ENCODE peak calls at places on chromosomes 5 and 9, in five cellular contexts. W is body of pancreas, D is H9, A is Panc1, G is lower lobe of right lung. K is an unnamed sample.

GRCh38 chr9:14158911-14159310 is 155.0 kb downstream of the NFIB start:
- DNase-seq in D (no peak), A (no peak), G (no peak), W (no peak), K (no peak)

GRCh38 chr5:136123236-136123768 is 9.3 kb upstream of the SMAD5 start:
- DNase-seq in G (no peak), A (peak; percentile 86), D (no peak), W (peak; percentile 48), K (no peak)

GRCh38 chr9:86695904-86696424 is 251.3 kb downstream of the GAS1 start:
- DNase-seq in D (no peak), A (no peak), W (no peak), G (no peak), K (no peak)

GRCh38 chr5:66958984-66959641 is 237.5 kb downstream of the CD180 start:
- DNase-seq in A (no peak), D (peak; percentile 36), G (peak; percentile 57), W (peak; percentile 12), K (peak; percentile 24)

GRCh38 chr5:29077451-29077850 is 2039.1 kb upstream of the CDH9 start:
- DNase-seq in G (no peak), A (peak; percentile 2), D (no peak), W (no peak), K (no peak)

GRCh38 chr5:83227611-83228010 is 150.3 kb downstream of the XRCC4 start:
- DNase-seq in D (no peak), W (no peak), A (no peak), G (no peak), K (no peak)

GRCh38 chr9:20844916-20845315 is 160.9 kb downstream of the FOCAD start:
- DNase-seq in A (no peak), D (no peak), W (no peak), G (no peak), K (no peak)

GRCh38 chr9:91611582-91611981 is 187.9 kb upstream of the NFIL3 start:
- DNase-seq in G (no peak), A (no peak), W (no peak), D (no peak), K (no peak)

GRCh38 chr9:131837316-131837715 is 97.4 kb upstream of the RAPGEF1 start:
- DNase-seq in W (peak; percentile 30), D (peak; percentile 67), G (no peak), A (no peak), K (peak; percentile 65)

GRCh38 chr5:132854301-132854700 is 12.0 kb downstream of the GDF9 start:
- DNase-seq in A (no peak), W (no peak), D (no peak), G (no peak), K (no peak)

GRCh38 chr9:36092014-36092413 is 44.5 kb upstream of the GLIPR2 start:
- DNase-seq in D (no peak), W (no peak), A (no peak), G (no peak), K (no peak)

GRCh38 chr5:164637931-164638521 is 1132.6 kb downstream of the MAT2B start:
- DNase-seq in W (no peak), D (no peak), G (no peak), A (no peak), K (no peak)

GRCh38 chr5:10319202-10319851 is 11.6 kb upstream of the CMBL start:
- DNase-seq in W (no peak), D (no peak), A (no peak), G (no peak), K (no peak)

GRCh38 chr9:69582544-69583297 is 89.5 kb downstream of the APBA1 start:
- DNase-seq in A (no peak), G (no peak), D (peak; percentile 35), W (no peak), K (peak; percentile 66)

GRCh38 chr5:178319541-178320041 is 87.0 kb upstream of the PHYKPL start:
- DNase-seq in D (no peak), W (no peak), G (peak; percentile 47), A (no peak), K (no peak)

GRCh38 chr9:97804059-97804365 is 49.0 kb upstream of the FOXE1 start:
- DNase-seq in A (no peak), W (no peak), G (no peak), D (no peak), K (peak; percentile 31)

GRCh38 chr5:15914603-15915002 is 265.0 kb downstream of the MARCHF11 start:
- DNase-seq in W (no peak), A (no peak), D (no peak), G (no peak), K (no peak)

GRCh38 chr5:95530441-95530840 is 24.3 kb downstream of the SKIC3 start:
- DNase-seq in G (no peak), D (no peak), W (no peak), A (peak; percentile 36), K (no peak)

GRCh38 chr5:50767588-50767987 is 101.2 kb downstream of the PARP8 start:
- DNase-seq in A (no peak), G (no peak), W (no peak), D (no peak), K (no peak)

GRCh38 chr5:104297076-104297475 is 734.5 kb upstream of the NUDT12 start:
- DNase-seq in D (no peak), G (no peak), A (no peak), W (no peak), K (no peak)

GRCh38 chr5:78113689-78114088 is 180.8 kb downstream of the AP3B1 start:
- DNase-seq in W (no peak), G (no peak), D (no peak), A (no peak), K (no peak)

GRCh38 chr9:93520523-93520922 is 55.9 kb upstream of the PHF2 start:
- DNase-seq in G (no peak), A (no peak), W (no peak), D (no peak), K (no peak)

GRCh38 chr5:115309751-115310370 is 13.4 kb upstream of the CCDC112 start:
- DNase-seq in W (no peak), G (no peak), D (no peak), A (peak; percentile 38), K (no peak)

GRCh38 chr5:140322751-140323731 is 20.1 kb upstream of the PFDN1 start:
- DNase-seq in G (no peak), W (peak; percentile 82), D (no peak), A (no peak), K (peak; percentile 34)

GRCh38 chr5:50807661-50808060 is 141.2 kb downstream of the PARP8 start:
- DNase-seq in A (no peak), W (no peak), G (no peak), D (no peak), K (no peak)

GRCh38 chr5:174892742-174893141 is 168.4 kb downstream of the MSX2 start:
- DNase-seq in D (no peak), A (no peak), G (no peak), W (no peak), K (no peak)

GRCh38 chr9:81489048-81489447 is 200.3 kb downstream of the TLE1 start:
- DNase-seq in G (no peak), A (no peak), D (no peak), W (no peak), K (no peak)

GRCh38 chr5:66498791-66499207 is 97.4 kb upstream of the MAST4 start:
- DNase-seq in D (no peak), W (no peak), G (no peak), A (no peak), K (peak; percentile 20)

GRCh38 chr9:97284798-97285197 is 22.7 kb upstream of the CCDC180 start:
- DNase-seq in G (no peak), A (no peak), W (no peak), D (no peak), K (no peak)

GRCh38 chr5:84191296-84191695 is 193.4 kb downstream of the EDIL3 start:
- DNase-seq in W (peak; percentile 12), G (no peak), D (no peak), A (no peak), K (no peak)

GRCh38 chr9:16514131-16514530 is 356.3 kb downstream of the BNC2 start:
- DNase-seq in A (no peak), W (no peak), G (no peak), D (peak; percentile 44), K (no peak)

GRCh38 chr9:16515207-16515606 is 355.3 kb downstream of the BNC2 start:
- DNase-seq in W (no peak), G (no peak), D (peak; percentile 46), A (no peak), K (peak; percentile 44)

GRCh38 chr9:16519001-16519400 is 351.5 kb downstream of the BNC2 start:
- DNase-seq in G (no peak), D (peak; percentile 46), W (no peak), A (no peak), K (no peak)

GRCh38 chr9:16516887-16517286 is 353.6 kb downstream of the BNC2 start:
- DNase-seq in W (no peak), A (no peak), D (no peak), G (no peak), K (no peak)

GRCh38 chr9:16515879-16516289 is 354.6 kb downstream of the BNC2 start:
- DNase-seq in A (no peak), G (no peak), D (peak; percentile 81), W (no peak), K (no peak)
- H3K27ac ChIP-seq in A (no peak overlapping the region), G (no peak overlapping the region), D (peak overlapping the region; percentile 24), W (no peak overlapping the region), K (no peak overlapping the region)

GRCh38 chr9:137750007-137750406 is 127.6 kb upstream of the CACNA1B start:
- DNase-seq in W (no peak), G (no peak), A (no peak), D (no peak), K (no peak)
- H3K27ac ChIP-seq in W (no peak overlapping the region), G (no peak overlapping the region), A (no peak overlapping the region), D (no peak overlapping the region), K (no peak overlapping the region)

DNA sequence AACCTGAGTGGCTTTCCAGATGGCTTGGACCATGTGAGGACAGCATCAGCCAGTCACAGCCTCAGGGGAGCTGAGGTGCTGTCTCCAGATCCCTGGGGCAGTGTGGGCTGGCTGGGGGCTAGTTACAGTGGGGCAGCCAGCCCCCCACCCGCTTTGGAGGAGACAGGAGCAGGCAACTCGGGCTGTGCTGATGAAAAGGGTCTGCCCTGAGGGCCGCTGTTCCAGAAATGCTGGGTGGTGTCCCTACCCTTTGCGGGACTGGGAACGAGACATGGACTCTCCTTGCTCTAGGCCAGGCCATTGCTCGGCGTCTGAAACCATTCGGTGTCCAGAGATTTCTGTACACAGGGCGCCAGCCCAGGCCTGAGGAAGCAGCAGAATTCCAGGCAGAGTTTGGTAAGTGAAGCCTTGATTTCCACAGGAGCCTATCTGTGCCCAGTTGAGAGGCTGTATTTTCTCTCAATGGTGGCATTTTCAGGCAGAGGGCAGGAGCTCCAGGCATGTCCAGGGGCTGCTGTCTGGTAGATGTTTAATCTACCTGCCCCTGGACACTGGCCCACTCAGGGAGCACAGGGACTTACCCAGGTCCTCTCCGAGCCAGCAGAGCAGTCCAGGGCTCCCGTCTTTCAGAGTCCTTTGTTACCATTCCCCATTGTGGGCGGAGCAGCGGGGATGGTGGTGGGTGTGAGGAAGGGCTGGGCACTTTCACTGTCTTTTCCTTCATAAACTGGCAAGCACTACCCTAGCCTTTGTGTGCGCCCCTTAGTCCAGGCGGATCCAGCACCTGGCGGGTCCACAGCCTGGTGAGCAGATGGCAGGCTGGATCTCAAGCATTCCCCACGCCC is 7.2 kb downstream of the GRHPR start:
- DNase-seq in A (no peak), W (no peak), G (no peak), D (no peak), K (peak; percentile 35)
- H3K27ac ChIP-seq in A (no peak overlapping the region), W (no peak overlapping the region), G (no peak overlapping the region), D (no peak overlapping the region), K (no peak overlapping the region)

DNA sequence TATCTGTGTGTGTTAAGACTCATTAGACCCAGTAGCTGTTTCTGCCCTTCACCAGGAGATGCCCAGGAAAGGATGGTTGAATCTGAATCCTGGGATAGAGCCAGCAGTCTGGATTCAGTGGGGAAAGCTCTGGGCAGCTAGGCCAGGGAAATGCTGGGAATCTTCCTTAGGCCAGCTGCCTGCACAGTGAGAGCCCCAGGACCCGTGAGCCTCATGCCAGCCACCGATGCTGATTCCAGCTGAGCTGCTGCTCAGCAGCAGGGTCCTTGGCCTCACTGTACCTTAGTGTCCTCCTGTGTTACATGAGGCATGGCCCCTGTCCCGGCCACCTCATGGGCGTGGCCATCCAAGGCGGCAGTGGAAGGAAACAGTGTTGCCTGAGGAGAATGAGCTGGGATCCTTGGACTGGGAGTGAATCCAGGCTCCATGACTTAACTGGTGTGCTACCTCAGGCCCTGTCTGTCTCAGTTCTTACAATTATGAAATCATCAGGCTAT is 87.1 kb downstream of the AMBP start:
- DNase-seq in G (no peak), A (no peak), D (no peak), W (peak; percentile 15), K (no peak)
- H3K27ac ChIP-seq in G (no peak overlapping the region), A (no peak overlapping the region), D (no peak overlapping the region), W (no peak overlapping the region), K (no peak overlapping the region)

K was measured in right cardiac atrium.